ENCODE peak calls at places on chromosomes 11 and 22, in ten cellular contexts. P is NCI-H2227 treated with DMSO at 0.1 percent for 48 hours; G is stimulated activated CD8-positive, alpha-beta memory T cell treated with anti-CD3 and anti-CD28 coated beads, Interleukin-12 subunit alpha, Interleukin-12 subunit beta, amount 100 ng/mL, for 4 hours; K is ovary; X is epithelial cell of prostate; S is left ventricle myocardium inferior; A is glutamatergic neuron; E is stimulated activated CD4-positive, alpha-beta T cell treated with anti-CD3 and anti-CD28 coated beads, Interleukin-15, amount 100 ng/mL, for 1 hour; N is adrenal gland; R is EL. L is an unnamed sample.

GRCh38 chr22:48299801-48300200 is 1527.9 kb downstream of the BRD1 start:
- DNase-seq in P (no peak), G (no peak), K (no peak), X (no peak), S (no peak), A (no peak), E (no peak), N (no peak), R (no peak), L (no peak)

GRCh38 chr11:21865541-21865940 is 327.3 kb upstream of the ANO5 start:
- DNase-seq in P (no peak), G (no peak), K (no peak), X (no peak), S (no peak), A (no peak), E (no peak), N (no peak), R (no peak), L (no peak)

GRCh38 chr11:34154059-34154875 is 48.8 kb downstream of the NAT10 start:
- DNase-seq in P (no peak), G (no peak), K (no peak), X (no peak), S (no peak), A (no peak), E (no peak), N (no peak), R (no peak), L (no peak)

GRCh38 chr11:124602193-124602592 is 9.0 kb upstream of the PANX3 start:
- DNase-seq in P (no peak), G (no peak), K (no peak), X (no peak), S (no peak), A (no peak), E (no peak), N (no peak), R (peak; percentile 47), L (no peak)

GRCh38 chr11:75563978-75564552 is 2.0 kb downstream of the SERPINH1 start:
- DNase-seq in P (peak; percentile 39), G (no peak), K (peak; percentile 77), X (no peak), S (peak; percentile 64), A (peak; percentile 90), E (no peak), N (peak; percentile 81), R (peak; percentile 90), L (peak; percentile 61)

GRCh38 chr22:24400037-24400725 is 27.2 kb upstream of the ADORA2A start:
- DNase-seq in P (no peak), G (no peak), K (no peak), X (no peak), S (no peak), A (no peak), E (no peak), N (no peak), R (no peak), L (no peak)

GRCh38 chr11:120346233-120346632 is 10.0 kb downstream of the ARHGEF12 start:
- DNase-seq in P (no peak), G (no peak), K (no peak), X (no peak), S (no peak), A (no peak), E (no peak), N (no peak), R (no peak), L (no peak)

GRCh38 chr11:121555172-121555571 is 102.4 kb upstream of the SORL1-AS1 start:
- DNase-seq in P (no peak), G (no peak), K (no peak), X (no peak), S (no peak), A (no peak), E (no peak), N (no peak), R (no peak), L (no peak)

GRCh38 chr11:46564459-46564858 is 29.4 kb downstream of the AMBRA1 start:
- DNase-seq in P (no peak), G (no peak), K (no peak), X (no peak), S (no peak), A (no peak), E (no peak), N (no peak), R (peak; percentile 66), L (no peak)

GRCh38 chr11:126081915-126082250 is 19.2 kb upstream of the CDON start:
- DNase-seq in P (no peak), G (no peak), K (no peak), X (no peak), S (no peak), A (no peak), E (no peak), N (no peak), R (no peak), L (no peak)

GRCh38 chr11:48101958-48102357 is 114.7 kb upstream of the OR4B1 start:
- DNase-seq in P (no peak), G (no peak), K (no peak), X (no peak), S (no peak), A (no peak), E (no peak), N (no peak), R (no peak), L (no peak)

GRCh38 chr22:29816128-29816527 is 21.9 kb downstream of the ASCC2 start:
- DNase-seq in P (no peak), G (no peak), K (no peak), X (no peak), S (peak; percentile 79), A (peak; percentile 22), E (no peak), N (peak; percentile 74), R (no peak), L (no peak)

GRCh38 chr22:40511604-40512003 is 124.9 kb downstream of the MRTFA start:
- DNase-seq in P (no peak), G (no peak), K (no peak), X (no peak), S (no peak), A (no peak), E (no peak), N (no peak), R (no peak), L (no peak)

GRCh38 chr11:13884159-13884799 is 78.2 kb upstream of the SPON1 start:
- DNase-seq in P (no peak), G (no peak), K (no peak), X (peak; percentile 52), S (no peak), A (no peak), E (no peak), N (no peak), R (no peak), L (no peak)

GRCh38 chr22:26964642-26965041 is 307.3 kb downstream of the MIAT start:
- DNase-seq in P (no peak), G (no peak), K (no peak), X (no peak), S (no peak), A (no peak), E (no peak), N (no peak), R (no peak), L (no peak)

GRCh38 chr22:50610581-50610980 is 10.0 kb downstream of the MAPK8IP2 start:
- DNase-seq in P (no peak), G (no peak), K (no peak), X (no peak), S (no peak), A (no peak), E (no peak), N (no peak), R (no peak), L (no peak)

GRCh38 chr22:46099740-46100139 is 50.6 kb upstream of the PPARA start:
- DNase-seq in P (no peak), G (no peak), K (no peak), X (no peak), S (no peak), A (no peak), E (no peak), N (no peak), R (no peak), L (no peak)

GRCh38 chr22:17105143-17106129 is 15.7 kb downstream of the TMEM121B start:
- DNase-seq in P (no peak), G (no peak), K (no peak), X (no peak), S (no peak), A (no peak), E (no peak), N (no peak), R (no peak), L (no peak)

GRCh38 chr22:23404689-23405365 is 175.3 kb downstream of the IGLL1 start:
- DNase-seq in P (no peak), G (no peak), K (peak; percentile 65), X (no peak), S (no peak), A (no peak), E (no peak), N (no peak), R (peak; percentile 28), L (peak; percentile 42)

GRCh38 chr11:119095066-119095880 is 6.4 kb downstream of the DPAGT1 start:
- DNase-seq in P (peak; percentile 98), G (peak; percentile 97), K (peak; percentile 99), X (peak; percentile 98), S (peak; percentile 98), A (peak; percentile 97), E (peak; percentile 98), N (peak; percentile 100), R (peak; percentile 100), L (peak; percentile 100)

GRCh38 chr11:59615132-59615636 is 390 bp downstream of the OSBP start:
- DNase-seq in P (no peak), G (peak; percentile 36), K (peak; percentile 57), X (peak; percentile 5), S (peak; percentile 30), A (peak; percentile 30), E (peak; percentile 31), N (peak; percentile 51), R (peak; percentile 12), L (peak; percentile 40)

GRCh38 chr22:19085233-19086043 is 36.8 kb downstream of the DGCR2 start:
- DNase-seq in P (peak; percentile 43), G (no peak), K (no peak), X (no peak), S (no peak), A (no peak), E (no peak), N (no peak), R (peak; percentile 29), L (no peak)

L was measured in mucosa of gallbladder.